ENCODE peak calls at places on chromosome 6, in five cellular contexts. One of them, this sample, is unnamed.

GRCh38 chr6:65531545-65531944 is 175.5 kb downstream of the EYS start:
- DNase-seq in H7: no peak
- DNase-seq in activated naive CD4-positive, alpha-beta T cell: no peak
- DNase-seq in NCI-H2171: peak; percentile 44
- DNase-seq in NCI-H1417: no peak
- DNase-seq in this sample: no peak

GRCh38 chr6:127266178-127266891 is at the start of gene RNF146:
- DNase-seq in H7: peak; percentile 85
- DNase-seq in NCI-H1417: peak; percentile 82
- DNase-seq in activated naive CD4-positive, alpha-beta T cell: peak; percentile 39
- DNase-seq in NCI-H2171: peak; percentile 70
- DNase-seq in this sample: peak; percentile 95

GRCh38 chr6:36098920-36099647 is 31.2 kb upstream of the MAPK13 start:
- DNase-seq in activated naive CD4-positive, alpha-beta T cell: no peak
- DNase-seq in NCI-H1417: no peak
- DNase-seq in H7: peak; percentile 33
- DNase-seq in NCI-H2171: no peak
- DNase-seq in this sample: no peak

GRCh38 chr6:135362124-135362523 is 135.4 kb downstream of the AHI1 start:
- DNase-seq in activated naive CD4-positive, alpha-beta T cell: no peak
- DNase-seq in H7: no peak
- DNase-seq in NCI-H2171: no peak
- DNase-seq in NCI-H1417: no peak
- DNase-seq in this sample: no peak

GRCh38 chr6:145502417-145502816 is 232.9 kb downstream of the EPM2A start:
- DNase-seq in H7: no peak
- DNase-seq in activated naive CD4-positive, alpha-beta T cell: no peak
- DNase-seq in NCI-H2171: peak; percentile 45
- DNase-seq in NCI-H1417: peak; percentile 52
- DNase-seq in this sample: peak; percentile 4

GRCh38 chr6:170273681-170274080 is 17.2 kb downstream of the DLL1 start:
- DNase-seq in H7: no peak
- DNase-seq in activated naive CD4-positive, alpha-beta T cell: no peak
- DNase-seq in NCI-H1417: no peak
- DNase-seq in NCI-H2171: no peak
- DNase-seq in this sample: no peak

GRCh38 chr6:108937170-108937569 is 88.9 kb downstream of the ARMC2 start:
- DNase-seq in activated naive CD4-positive, alpha-beta T cell: no peak
- DNase-seq in NCI-H2171: no peak
- DNase-seq in NCI-H1417: no peak
- DNase-seq in H7: no peak
- DNase-seq in this sample: no peak

GRCh38 chr6:104987218-104987617 is 30.3 kb downstream of the LIN28B start:
- DNase-seq in NCI-H1417: no peak
- DNase-seq in activated naive CD4-positive, alpha-beta T cell: no peak
- DNase-seq in H7: no peak
- DNase-seq in NCI-H2171: no peak
- DNase-seq in this sample: no peak

GRCh38 chr6:106084973-106085686 is 1.0 kb upstream of the PRDM1 start:
- DNase-seq in activated naive CD4-positive, alpha-beta T cell: no peak
- DNase-seq in H7: no peak
- DNase-seq in NCI-H1417: no peak
- DNase-seq in NCI-H2171: no peak
- DNase-seq in this sample: no peak

GRCh38 chr6:135212935-135213334 is 31.8 kb downstream of the MYB start:
- DNase-seq in H7: no peak
- DNase-seq in activated naive CD4-positive, alpha-beta T cell: no peak
- DNase-seq in NCI-H2171: no peak
- DNase-seq in NCI-H1417: no peak
- DNase-seq in this sample: no peak

GRCh38 chr6:17869010-17869752 is 118.3 kb downstream of the KIF13A start:
- DNase-seq in activated naive CD4-positive, alpha-beta T cell: no peak
- DNase-seq in H7: no peak
- DNase-seq in NCI-H1417: no peak
- DNase-seq in NCI-H2171: no peak
- DNase-seq in this sample: no peak

GRCh38 chr6:167722634-167723309 is 103.9 kb upstream of the AFDN start:
- DNase-seq in NCI-H1417: no peak
- DNase-seq in H7: peak; percentile 65
- DNase-seq in activated naive CD4-positive, alpha-beta T cell: no peak
- DNase-seq in NCI-H2171: no peak
- DNase-seq in this sample: no peak

GRCh38 chr6:151535476-151536279 is 41.9 kb downstream of the CCDC170 start:
- DNase-seq in H7: no peak
- DNase-seq in NCI-H1417: no peak
- DNase-seq in activated naive CD4-positive, alpha-beta T cell: no peak
- DNase-seq in NCI-H2171: no peak
- DNase-seq in this sample: no peak

GRCh38 chr6:54981276-54981609 is 134.7 kb downstream of the FAM83B start:
- DNase-seq in H7: no peak
- DNase-seq in NCI-H2171: no peak
- DNase-seq in activated naive CD4-positive, alpha-beta T cell: no peak
- DNase-seq in NCI-H1417: no peak
- DNase-seq in this sample: no peak

GRCh38 chr6:30682181-30683117 is 4.0 kb downstream of the PPP1R18 start:
- DNase-seq in NCI-H2171: no peak
- DNase-seq in activated naive CD4-positive, alpha-beta T cell: peak; percentile 81
- DNase-seq in NCI-H1417: no peak
- DNase-seq in H7: peak; percentile 82
- DNase-seq in this sample: no peak

GRCh38 chr6:126153661-126154060 is 167.3 kb downstream of the TRMT11 start:
- DNase-seq in H7: no peak
- DNase-seq in NCI-H2171: no peak
- DNase-seq in activated naive CD4-positive, alpha-beta T cell: no peak
- DNase-seq in NCI-H1417: no peak
- DNase-seq in this sample: no peak

This sample was measured in NCI-H146.